ENCODE peak calls at places on chromosomes 2 and 18, in five cellular contexts. Z, C, H, F and V are unnamed samples.

GRCh38 chr2:134190807-134191203 is 63.1 kb upstream of the MGAT5 start:
- DNase-seq in Z (no peak), C (no peak), H (no peak), F (no peak), V (no peak)

GRCh38 chr2:197950754-197951153 is 146.4 kb downstream of the PLCL1 start:
- DNase-seq in Z (no peak), C (no peak), H (no peak), F (no peak), V (no peak)

GRCh38 chr2:158060862-158061435 is 40.7 kb upstream of the UPP2 start:
- DNase-seq in Z (peak), C (no peak), H (no peak), F (no peak), V (no peak)

GRCh38 chr2:11589316-11589940 is 55.6 kb downstream of the GREB1 start:
- DNase-seq in Z (no peak), C (no peak), H (no peak), F (no peak), V (no peak)

GRCh38 chr18:3886575-3887322 is 436.8 kb downstream of the TGIF1 start:
- DNase-seq in Z (no peak), C (no peak), H (no peak), F (no peak), V (no peak)

GRCh38 chr18:12027046-12027445 is 45.7 kb downstream of the IMPA2 start:
- DNase-seq in Z (no peak), C (no peak), H (no peak), F (no peak), V (no peak)

GRCh38 chr2:35846-36245 is 10.5 kb downstream of the FAM110C start:
- DNase-seq in Z (no peak), C (no peak), H (no peak), F (no peak), V (no peak)

GRCh38 chr2:59824314-59824713 is 729.1 kb downstream of the BCL11A start:
- DNase-seq in Z (no peak), C (no peak), H (no peak), F (no peak), V (no peak)

GRCh38 chr2:232981356-232981755 is 31.7 kb downstream of the NGEF start:
- DNase-seq in Z (no peak), C (no peak), H (no peak), F (no peak), V (no peak)

GRCh38 chr2:231456295-231457004 is 7.8 kb downstream of the NCL start:
- DNase-seq in Z (no peak), C (no peak), H (no peak), F (no peak), V (no peak)

GRCh38 chr2:241751152-241751551 is 16.7 kb downstream of the D2HGDH start:
- DNase-seq in Z (no peak), C (no peak), H (no peak), F (no peak), V (no peak)

GRCh38 chr2:10658041-10658913 is 31.5 kb downstream of the NOL10 start:
- DNase-seq in Z (peak), C (no peak), H (no peak), F (no peak), V (no peak)

GRCh38 chr2:28338046-28338753 is 54.5 kb upstream of the FOSL2 start:
- DNase-seq in Z (peak), C (no peak), H (no peak), F (no peak), V (no peak)

GRCh38 chr2:1636791-1637415 is 107.4 kb downstream of the PXDN start:
- DNase-seq in Z (no peak), C (no peak), H (no peak), F (no peak), V (no peak)

GRCh38 chr2:235187806-235188205 is 236.0 kb downstream of the SH3BP4 start:
- DNase-seq in Z (no peak), C (no peak), H (no peak), F (no peak), V (no peak)

GRCh38 chr18:32389868-32390267 is 80.8 kb downstream of the GAREM1 start:
- DNase-seq in Z (no peak), C (no peak), H (no peak), F (no peak), V (no peak)

GRCh38 chr2:71512386-71512785 is 59.0 kb downstream of the DYSF start:
- DNase-seq in Z (no peak), C (no peak), H (no peak), F (no peak), V (no peak)

GRCh38 chr2:222160125-222160524 is 138.7 kb downstream of the PAX3 start:
- DNase-seq in Z (no peak), C (no peak), H (no peak), F (no peak), V (no peak)

GRCh38 chr2:230723363-230723762 is 10.7 kb downstream of the CAB39 start:
- DNase-seq in Z (no peak), C (no peak), H (no peak), F (no peak), V (no peak)

GRCh38 chr2:27191107-27191829 is 20.6 kb upstream of the ATRAID start:
- DNase-seq in Z (peak), C (peak), H (peak), F (no peak), V (peak)

GRCh38 chr2:56099967-56100366 is 83.8 kb upstream of the CCDC85A start:
- DNase-seq in Z (no peak), C (no peak), H (no peak), F (no peak), V (no peak)

GRCh38 chr2:138777996-138778395 is 2.2 kb downstream of the NXPH2 start:
- DNase-seq in Z (peak), C (no peak), H (no peak), F (no peak), V (peak)

GRCh38 chr18:79735071-79735980 is 55.7 kb downstream of the CTDP1 start:
- DNase-seq in Z (no peak), C (no peak), H (no peak), F (no peak), V (no peak)

GRCh38 chr2:199693861-199694260 is 157.1 kb downstream of the FTCDNL1 start:
- DNase-seq in Z (no peak), C (no peak), H (no peak), F (no peak), V (no peak)

GRCh38 chr18:44714376-44714775 is 33.7 kb downstream of the SETBP1 start:
- DNase-seq in Z (no peak), C (no peak), H (no peak), F (no peak), V (no peak)

GRCh38 chr2:223601932-223602676 is at the start of gene SCG2:
- DNase-seq in Z (peak), C (peak), H (peak), F (no peak), V (peak)

GRCh38 chr18:42954887-42955286 is 160.6 kb downstream of the RIT2 start:
- DNase-seq in Z (no peak), C (no peak), H (no peak), F (no peak), V (no peak)

GRCh38 chr2:2333076-2333475 is 2.0 kb upstream of the MYT1L start:
- DNase-seq in Z (no peak), C (peak), H (no peak), F (no peak), V (no peak)

GRCh38 chr2:218780851-218781690 is 876 bp upstream of the CYP27A1 start:
- DNase-seq in Z (no peak), C (no peak), H (no peak), F (no peak), V (peak)

GRCh38 chr2:15311926-15312325 is 249.2 kb downstream of the NBAS start:
- DNase-seq in Z (no peak), C (no peak), H (peak), F (no peak), V (no peak)

GRCh38 chr2:32064021-32064678 is 794 bp downstream of the SPAST start:
- DNase-seq in Z (no peak), C (peak), H (peak), F (no peak), V (no peak)

GRCh38 chr2:21280793-21281192 is 157.0 kb downstream of the TDRD15 start:
- DNase-seq in Z (no peak), C (no peak), H (no peak), F (no peak), V (no peak)

GRCh38 chr2:24466871-24467870 is 23.9 kb upstream of the NCOA1 start:
- DNase-seq in Z (no peak), C (no peak), H (no peak), F (no peak), V (no peak)

GRCh38 chr2:239893236-239893515 is 132.0 kb downstream of the NDUFA10 start:
- DNase-seq in Z (no peak), C (no peak), H (peak), F (no peak), V (no peak)

GRCh38 chr18:35811896-35812295 is 160.6 kb upstream of the RMP24 start:
- DNase-seq in Z (no peak), C (no peak), H (no peak), F (no peak), V (no peak)

GRCh38 chr2:68253211-68254068 is 1.1 kb upstream of the PPP3R1 start:
- DNase-seq in Z (peak), C (peak), H (no peak), F (no peak), V (peak)

GRCh38 chr2:13005761-13006336 is 289.1 kb downstream of the TRIB2 start:
- DNase-seq in Z (peak), C (no peak), H (no peak), F (no peak), V (no peak)
- TF ChIP-seq MXI1 in Z (no peak), C (no peak), H (no peak), F (no peak), V (no peak)

DNA sequence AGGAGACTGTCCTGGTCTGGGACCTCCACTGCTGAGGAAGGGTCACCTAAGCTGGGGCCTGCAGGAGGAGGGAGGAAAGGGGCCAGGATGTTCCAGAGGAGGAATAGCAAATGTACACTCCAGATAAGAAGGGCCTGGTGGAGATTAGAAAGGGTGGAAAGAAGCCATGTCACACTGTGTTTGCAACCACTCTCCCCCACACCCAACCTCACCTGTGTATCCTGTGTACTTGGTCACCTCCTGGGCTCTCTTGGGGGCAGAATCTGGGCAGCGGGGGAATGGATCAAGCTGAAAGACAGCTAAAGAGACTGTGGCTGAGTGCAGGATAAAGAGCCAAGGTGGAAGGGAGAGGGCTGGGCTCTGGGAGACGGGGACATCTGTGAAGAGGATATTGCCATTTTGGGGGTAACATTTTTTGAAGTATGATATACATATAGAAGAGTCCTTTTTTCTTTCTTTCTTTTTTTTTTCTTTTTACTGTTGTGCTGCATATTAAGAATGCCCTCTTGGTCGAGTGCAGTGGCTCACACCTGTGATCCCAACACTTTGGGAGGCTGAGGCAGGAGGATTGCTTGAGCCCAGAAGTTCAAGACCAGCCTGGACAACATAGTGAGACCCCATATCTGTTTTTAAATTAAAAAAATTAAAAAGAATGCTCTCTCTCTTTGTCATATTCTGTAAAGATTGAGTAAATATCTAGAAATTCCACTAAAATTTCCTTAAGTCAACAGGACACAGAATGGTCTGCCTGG is 3.4 kb downstream of the SH2D6 start:
- DNase-seq in Z (no peak), C (no peak), H (no peak), F (no peak), V (no peak)
- TF ChIP-seq MXI1 in Z (no peak), C (no peak), H (no peak), F (no peak), V (no peak)

DNA sequence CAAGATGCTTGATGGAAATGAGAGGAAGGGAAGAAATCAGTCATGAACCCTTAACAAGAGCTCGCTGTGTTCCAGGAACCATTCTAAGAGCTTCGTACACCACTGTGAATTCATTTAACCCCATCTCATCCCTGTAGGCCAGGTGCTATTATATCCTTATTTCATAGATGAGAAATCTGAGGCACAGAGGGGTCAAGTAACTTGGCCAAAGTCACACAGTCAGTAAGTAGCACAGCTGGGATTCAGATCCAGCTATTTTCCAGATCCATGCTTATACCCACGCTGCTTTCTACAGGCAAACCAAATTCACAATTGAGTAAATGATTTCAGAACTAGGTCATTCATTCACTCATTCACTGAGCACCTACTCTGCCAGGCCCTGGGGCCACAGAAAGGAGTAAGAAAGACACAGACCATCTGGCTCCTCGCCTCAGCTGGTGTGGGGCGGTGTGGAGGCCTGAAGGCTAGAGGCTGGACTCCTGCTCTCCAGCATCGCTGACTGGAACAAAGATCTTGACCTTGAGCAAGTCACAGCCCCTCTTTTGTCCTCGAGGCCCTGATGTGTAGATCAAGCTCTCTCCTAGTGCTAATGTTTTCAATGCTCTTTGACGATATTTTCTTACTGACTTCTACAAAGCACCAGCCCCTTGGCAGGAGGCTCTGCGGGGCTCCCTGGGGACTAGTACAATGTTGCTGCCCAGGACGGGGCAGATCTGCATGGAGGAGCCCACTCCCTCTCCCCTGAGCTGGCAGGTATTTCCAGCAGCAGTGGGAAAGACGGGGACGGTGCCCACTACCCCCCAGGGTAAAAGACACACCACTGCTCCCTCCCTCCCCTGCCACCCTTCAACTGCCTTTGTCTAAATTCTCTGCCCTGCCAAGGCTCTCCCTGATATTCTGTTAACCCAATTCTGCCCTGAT is 26.5 kb downstream of the STEAP3 start:
- DNase-seq in Z (no peak), C (no peak), H (no peak), F (no peak), V (no peak)
- TF ChIP-seq MXI1 in Z (no peak), C (no peak), H (no peak), F (no peak), V (no peak)

GRCh38 chr18:21684731-21685130 is 19.8 kb downstream of the ABHD3 start:
- DNase-seq in Z (no peak), C (no peak), H (no peak), F (peak), V (peak)

GRCh38 chr18:21682276-21683051 is 22.1 kb downstream of the ABHD3 start:
- DNase-seq in Z (peak), C (no peak), H (no peak), F (peak), V (no peak)

GRCh38 chr18:21689736-21690135 is 14.8 kb downstream of the ABHD3 start:
- DNase-seq in Z (no peak), C (no peak), H (no peak), F (no peak), V (no peak)

DNA sequence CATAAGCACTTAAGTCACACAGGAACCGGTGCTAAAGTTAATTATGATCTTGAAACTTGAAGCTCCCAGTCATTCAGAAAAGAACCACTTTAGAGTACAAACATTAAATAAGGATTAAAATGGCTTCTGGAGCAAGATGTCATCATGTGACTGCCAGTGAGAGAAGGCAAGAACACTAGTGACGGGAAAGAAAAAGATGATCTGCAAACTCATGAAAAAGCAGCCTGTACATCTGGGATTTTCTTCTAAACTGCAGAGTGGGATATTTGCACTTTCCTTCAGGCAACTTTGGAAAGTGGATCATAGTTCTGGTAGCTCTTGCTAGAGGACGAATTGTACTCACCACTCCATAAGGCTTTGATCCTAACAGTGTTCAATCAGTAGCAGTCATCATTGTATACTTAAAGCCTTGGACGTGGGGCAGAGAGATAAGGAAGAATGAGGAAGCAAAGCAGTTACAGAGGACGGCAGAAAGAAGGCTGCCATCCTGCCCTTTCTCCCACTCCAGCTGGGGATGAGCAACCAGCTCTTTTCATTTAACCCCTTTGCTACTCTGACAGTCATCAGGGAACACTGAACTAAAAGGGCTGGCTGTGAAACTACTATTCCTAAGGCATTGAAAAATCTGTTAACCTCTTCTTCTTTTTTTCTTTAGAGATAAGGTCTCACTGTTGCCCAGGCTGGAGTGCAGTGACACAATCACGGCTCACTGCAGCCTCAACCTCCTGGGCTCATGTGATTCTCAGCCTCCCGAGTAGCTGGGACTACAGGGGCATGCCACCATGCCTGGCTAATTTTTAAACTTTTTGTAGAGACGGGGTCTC is 18.1 kb downstream of the ABHD3 start:
- DNase-seq in Z (peak), C (no peak), H (no peak), F (no peak), V (peak)
- TF ChIP-seq MXI1 in Z (no peak), C (no peak), H (no peak), F (no peak), V (no peak)

GRCh38 chr2:206474059-206474458 is 30.7 kb downstream of the ADAM23 start:
- DNase-seq in Z (no peak), C (no peak), H (no peak), F (no peak), V (no peak)

GRCh38 chr2:206471524-206472062 is 28.3 kb downstream of the ADAM23 start:
- DNase-seq in Z (no peak), C (no peak), H (no peak), F (no peak), V (no peak)

GRCh38 chr2:206477296-206477695 is 34.0 kb downstream of the ADAM23 start:
- DNase-seq in Z (peak), C (no peak), H (no peak), F (no peak), V (no peak)

DNA sequence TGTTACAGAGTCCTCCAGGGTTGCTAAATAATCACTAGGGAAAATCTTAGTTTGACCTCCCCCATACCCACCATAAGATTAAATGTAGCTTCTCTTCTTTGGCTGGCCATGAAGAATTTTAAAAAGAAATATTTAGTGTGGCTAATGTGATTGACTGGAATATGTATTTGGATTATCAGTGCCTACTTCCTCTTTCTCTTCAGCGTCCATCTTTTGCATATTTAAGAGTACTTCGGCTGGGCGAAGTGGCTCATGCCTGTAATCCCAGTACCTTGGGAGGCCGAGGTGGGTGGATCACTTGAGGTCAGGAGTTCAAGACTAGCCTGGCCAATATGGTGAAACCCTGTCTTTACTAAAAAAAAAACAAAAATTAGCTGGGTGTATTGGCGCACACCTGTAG is 28.8 kb downstream of the ADAM23 start:
- DNase-seq in Z (no peak), C (no peak), H (no peak), F (no peak), V (no peak)
- TF ChIP-seq MXI1 in Z (no peak), C (no peak), H (no peak), F (no peak), V (no peak)